ENCODE peak calls at places on chromosomes 13 and 19, in four cellular contexts. O, I, D and T are unnamed samples.

GRCh38 chr13:33388254-33388998 is 102.9 kb upstream of the STARD13 start:
- DNase-seq in O (no peak), I (no peak), D (peak), T (no peak)

GRCh38 chr13:111423168-111423785 is 102.8 kb downstream of the TEX29 start:
- DNase-seq in D (no peak), I (no peak), O (no peak), T (no peak)

GRCh38 chr13:36006895-36007294 is 124.3 kb downstream of the DCLK1 start:
- DNase-seq in O (no peak), I (no peak), D (no peak), T (no peak)

GRCh38 chr19:13825489-13826475 is 30.5 kb downstream of the ZSWIM4 start:
- DNase-seq in I (peak), D (peak), O (peak), T (peak)

GRCh38 chr13:28035146-28035782 is 46.8 kb upstream of the URAD start:
- DNase-seq in O (no peak), D (peak), I (no peak), T (no peak)

GRCh38 chr13:26861951-26862350 is 101.4 kb upstream of the GPR12 start:
- DNase-seq in O (no peak), D (no peak), I (no peak), T (no peak)

GRCh38 chr19:16351133-16351809 is 26.6 kb downstream of the KLF2 start:
- DNase-seq in O (no peak), I (no peak), D (peak), T (peak)

GRCh38 chr19:29449371-29449770 is 76.4 kb upstream of the VSTM2B start:
- DNase-seq in I (no peak), O (no peak), D (no peak), T (no peak)

GRCh38 chr13:84076280-84076679 is 194.0 kb upstream of the SLITRK1 start:
- DNase-seq in O (no peak), I (no peak), D (no peak), T (no peak)

GRCh38 chr19:55472463-55472862 is 4.0 kb upstream of the ZNF628 start:
- DNase-seq in I (no peak), D (no peak), O (no peak), T (no peak)

GRCh38 chr13:90918551-90918950 is 428.9 kb upstream of the MIR17HG start:
- DNase-seq in O (no peak), D (peak), I (no peak), T (no peak)

GRCh38 chr13:103140001-103140671 is 73.9 kb upstream of the SLC10A2 start:
- DNase-seq in I (peak), O (peak), D (peak), T (peak)

GRCh38 chr19:3167533-3168272 is 10.9 kb upstream of the S1PR4 start:
- DNase-seq in O (no peak), D (no peak), I (no peak), T (no peak)

GRCh38 chr13:45256254-45256653 is 55.4 kb upstream of the KCTD4 start:
- DNase-seq in O (no peak), I (no peak), D (no peak), T (no peak)

GRCh38 chr13:67515895-67516294 is 285.8 kb upstream of the PCDH9 start:
- DNase-seq in I (no peak), D (no peak), O (no peak), T (no peak)

GRCh38 chr13:27917121-27917947 is 2.5 kb upstream of the PDX1 start:
- DNase-seq in O (no peak), D (no peak), I (peak), T (no peak)

GRCh38 chr19:10270180-10270615 is 722 bp upstream of the ICAM1 start:
- DNase-seq in D (no peak), I (peak), O (peak), T (peak)

GRCh38 chr19:47280183-47280797 is 5.6 kb downstream of the INAFM1 start:
- DNase-seq in I (peak), D (peak), O (peak), T (peak)

DNA sequence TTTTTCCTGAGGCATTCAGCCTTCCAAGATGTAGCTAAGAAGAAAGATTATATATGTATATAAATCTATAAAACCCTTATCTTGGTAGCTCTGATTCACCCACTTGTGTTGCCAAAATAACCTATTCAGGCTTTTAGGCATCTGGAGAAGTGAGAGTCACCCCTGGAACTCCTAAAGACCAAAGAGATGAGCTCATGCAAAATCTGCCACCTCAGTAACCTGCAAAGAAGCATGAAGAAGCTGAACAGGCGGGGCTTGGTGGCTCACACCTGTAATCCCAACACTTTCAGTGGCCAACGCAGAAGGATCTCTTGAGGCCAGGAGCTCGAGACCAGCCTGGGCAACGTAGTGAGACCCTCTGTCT is 393.7 kb downstream of the FOXO1 start:
- DNase-seq in D (no peak), O (no peak), I (no peak), T (peak)
- H3K4me2 ChIP-seq in D (no peak), O (peak), I (no peak), T (peak)

GRCh38 chr19:1274081-1274851 is 1.1 kb upstream of the FAM174C start:
- DNase-seq in O (no peak), D (no peak), I (no peak), T (no peak)

GRCh38 chr19:1273263-1274041 is 1.9 kb upstream of the FAM174C start:
- DNase-seq in I (no peak), D (no peak), O (no peak), T (no peak)

GRCh38 chr19:1271528-1272422 is 2.6 kb downstream of the CIRBP start:
- DNase-seq in I (no peak), D (no peak), O (no peak), T (no peak)

GRCh38 chr19:1270854-1271527 is 1.9 kb downstream of the CIRBP start:
- DNase-seq in O (no peak), I (no peak), D (no peak), T (no peak)

GRCh38 chr19:1272423-1273262 is 2.7 kb upstream of the FAM174C start:
- DNase-seq in D (no peak), O (no peak), I (no peak), T (no peak)
- H3K4me2 ChIP-seq in D (no peak), O (peak), I (no peak), T (no peak)

GRCh38 chr19:5949792-5950305 is 28.1 kb downstream of the RANBP3 start:
- DNase-seq in O (no peak), D (no peak), I (no peak), T (no peak)

GRCh38 chr19:5951338-5951861 is 26.5 kb downstream of the RANBP3 start:
- DNase-seq in D (no peak), I (peak), O (no peak), T (peak)

GRCh38 chr19:5950744-5951143 is 27.2 kb downstream of the RANBP3 start:
- DNase-seq in O (no peak), I (no peak), D (no peak), T (no peak)

GRCh38 chr19:5947435-5947834 is 30.5 kb downstream of the RANBP3 start:
- DNase-seq in I (no peak), O (no peak), D (peak), T (no peak)

DNA sequence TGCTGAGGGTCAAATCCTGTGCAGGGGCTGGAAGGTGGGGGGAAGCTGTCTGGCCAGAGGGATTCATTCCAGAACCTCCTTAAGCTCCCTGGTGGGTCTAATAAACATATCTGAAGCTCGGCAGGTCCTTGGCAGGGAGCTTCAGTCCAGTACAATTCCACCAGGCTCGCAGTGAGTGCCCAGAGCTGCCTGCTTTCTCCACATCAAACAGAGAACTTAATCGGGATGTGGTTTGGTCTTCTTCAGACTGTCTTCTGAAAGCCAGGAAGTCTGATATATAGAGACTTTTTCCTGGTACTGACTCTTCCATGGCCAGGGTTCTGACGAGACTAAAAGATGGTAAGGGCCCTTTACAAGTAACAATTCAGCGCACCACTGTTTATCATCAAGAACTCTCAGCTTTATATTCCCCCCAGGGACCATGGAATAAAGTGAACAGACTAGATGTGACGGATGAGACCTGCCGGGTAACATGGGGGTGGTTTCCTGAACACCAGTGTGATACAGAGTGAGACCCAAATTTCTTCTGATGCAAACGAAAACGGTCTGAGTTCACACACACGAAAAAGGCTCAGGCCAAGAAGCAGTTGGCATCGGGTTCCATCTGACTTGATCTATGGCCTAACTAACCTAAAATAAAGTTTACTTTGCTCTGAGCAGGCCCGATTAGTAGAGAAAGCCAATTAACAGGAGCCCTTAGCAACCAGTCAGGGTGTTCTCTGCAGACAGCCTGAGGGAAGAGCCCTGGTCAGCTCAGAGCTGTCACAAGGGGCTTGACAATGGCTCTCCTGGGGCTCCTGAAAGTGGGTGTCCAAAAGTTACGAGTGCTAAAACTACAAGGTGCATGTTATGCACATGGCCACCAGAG is 29.0 kb downstream of the RANBP3 start:
- DNase-seq in O (no peak), I (no peak), D (no peak), T (no peak)
- H3K4me2 ChIP-seq in O (no peak), I (no peak), D (no peak), T (no peak)

GRCh38 chr19:28436320-28436719 is 776.6 kb downstream of the UQCRFS1 start:
- DNase-seq in O (no peak), I (no peak), D (no peak), T (no peak)

GRCh38 chr19:28430214-28430613 is 782.7 kb downstream of the UQCRFS1 start:
- DNase-seq in O (no peak), D (no peak), I (no peak), T (no peak)

GRCh38 chr19:28437390-28438346 is 775.3 kb downstream of the UQCRFS1 start:
- DNase-seq in D (no peak), I (no peak), O (no peak), T (no peak)

DNA sequence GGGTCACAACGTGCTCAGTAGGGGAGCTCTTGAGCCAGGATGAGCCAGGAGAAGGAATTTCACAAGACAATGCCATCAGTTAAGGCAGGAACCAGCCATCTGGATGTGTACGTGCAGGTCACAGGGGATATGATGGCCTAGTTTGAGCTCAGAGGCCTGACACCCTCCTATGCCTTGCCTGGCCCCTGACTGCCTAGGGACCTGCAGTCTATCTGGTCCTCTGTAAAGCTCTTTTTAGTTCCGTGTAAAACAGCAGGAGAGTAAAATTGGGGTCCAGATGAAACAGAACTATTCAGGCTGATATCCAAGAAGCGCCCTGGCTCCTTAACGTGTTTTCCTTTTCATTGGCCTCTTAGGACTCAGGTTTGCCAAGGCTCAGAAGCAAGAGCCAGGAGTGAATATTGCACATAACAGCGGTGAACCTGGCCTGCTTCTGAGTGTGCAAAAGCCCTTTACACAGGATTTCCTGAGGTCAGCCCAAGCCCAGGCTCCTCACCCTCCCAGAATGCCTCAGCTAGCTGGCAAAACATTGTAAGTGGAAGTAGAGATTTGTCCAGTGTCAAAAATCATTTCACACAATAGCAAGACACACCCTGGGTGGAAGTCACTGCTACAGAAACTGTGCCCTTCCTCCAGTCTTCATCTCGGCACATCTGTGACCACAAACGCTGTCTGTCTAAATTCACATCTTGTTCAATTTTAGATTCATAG is 777.2 kb downstream of the UQCRFS1 start:
- DNase-seq in O (no peak), D (no peak), I (no peak), T (no peak)
- H3K4me2 ChIP-seq in O (no peak), D (no peak), I (no peak), T (no peak)

GRCh38 chr13:80989770-80990169 is 648.8 kb upstream of the SPRY2 start:
- DNase-seq in O (no peak), D (no peak), I (no peak), T (no peak)

GRCh38 chr13:80988752-80989151 is 647.8 kb upstream of the SPRY2 start:
- DNase-seq in D (no peak), O (no peak), I (no peak), T (no peak)

GRCh38 chr13:80989241-80989640 is 648.3 kb upstream of the SPRY2 start:
- DNase-seq in I (no peak), O (no peak), D (no peak), T (no peak)
- H3K4me2 ChIP-seq in I (no peak), O (no peak), D (no peak), T (no peak)

GRCh38 chr19:19109601-19110000 is 28.7 kb downstream of the TMEM161A start:
- DNase-seq in O (no peak), D (no peak), I (no peak), T (no peak)
- H3K4me2 ChIP-seq in O (no peak), D (no peak), I (no peak), T (no peak)

DNA sequence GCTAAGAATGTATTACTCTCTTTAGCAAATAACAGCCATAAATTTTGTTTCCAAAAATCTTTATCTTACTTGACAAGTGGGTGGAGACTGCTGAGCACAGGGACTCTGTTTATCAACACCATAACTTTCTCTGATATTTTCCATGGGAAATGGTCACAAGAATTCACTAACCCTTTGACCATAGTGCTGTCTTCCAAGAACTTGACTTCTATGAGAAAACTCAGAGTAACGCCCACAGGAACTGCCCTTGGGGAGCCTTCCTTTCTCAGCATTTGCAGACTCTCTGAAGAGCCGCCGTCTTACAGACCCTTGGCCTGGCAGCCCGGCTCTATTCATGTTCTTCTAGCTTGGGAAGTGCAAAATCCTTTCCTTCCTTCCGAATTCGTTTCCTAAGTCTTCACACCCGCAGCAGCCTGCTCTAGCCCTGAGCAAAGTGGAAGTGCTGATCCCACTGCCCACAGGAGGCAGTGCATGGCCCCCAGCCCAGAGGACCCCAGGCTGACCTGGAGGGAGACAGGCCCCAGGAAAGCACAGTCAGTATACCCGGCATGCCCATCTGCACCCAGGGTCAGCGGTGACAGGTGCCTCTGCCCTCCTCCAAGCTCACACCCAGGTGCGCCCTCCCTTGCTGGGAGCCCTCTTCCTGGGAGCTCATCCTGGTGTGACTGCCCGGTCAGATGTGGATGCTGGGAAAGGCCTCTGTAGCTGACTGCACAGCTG is 10.2 kb downstream of the GAS6 start:
- DNase-seq in D (no peak), I (peak), O (no peak), T (no peak)
- H3K4me2 ChIP-seq in D (peak), I (no peak), O (no peak), T (no peak)

GRCh38 chr13:109646423-109646822 is 140.0 kb downstream of the IRS2 start:
- DNase-seq in O (no peak), D (no peak), I (no peak), T (no peak)
- H3K4me2 ChIP-seq in O (no peak), D (no peak), I (no peak), T (no peak)